ENCODE peak calls at places on chromosomes 13 and 19, in seven cellular contexts. W, T, S, M, Z, J and X are unnamed samples. For H3K27me3, the result is how much of the 10 kb centered on the place peaks cover.

GRCh38 chr13:111325941-111326620 is 5.6 kb downstream of the TEX29 start:
- DNase-seq in W (no peak), T (no peak), S (peak), M (peak), Z (no peak), J (no peak), X (no peak)

GRCh38 chr19:14476663-14477401 is 1.7 kb upstream of the PTGER1 start:
- DNase-seq in W (peak), T (no peak), S (no peak), M (peak), Z (peak), J (no peak), X (no peak)

GRCh38 chr13:75507027-75508001 is 25.3 kb upstream of the TBC1D4 start:
- DNase-seq in W (no peak), T (no peak), S (no peak), M (peak), Z (no peak), J (no peak), X (no peak)

GRCh38 chr13:39036212-39036611 is 1.7 kb downstream of the PROSER1 start:
- DNase-seq in W (peak), T (no peak), S (no peak), M (no peak), Z (peak), J (no peak), X (no peak)

GRCh38 chr13:97911311-97912138 is 42.0 kb upstream of the IPO5 start:
- DNase-seq in W (peak), T (no peak), S (no peak), M (no peak), Z (peak), J (no peak), X (no peak)

GRCh38 chr13:100203696-100204367 is 114.9 kb downstream of the PCCA start:
- DNase-seq in W (no peak), T (no peak), S (no peak), M (no peak), Z (peak), J (no peak), X (no peak)

GRCh38 chr19:48461982-48462655 is 6.7 kb downstream of the KCNJ14 start:
- DNase-seq in W (no peak), T (no peak), S (no peak), M (peak), Z (no peak), J (peak), X (no peak)

GRCh38 chr13:43805071-43805468 is 18.3 kb upstream of the ENOX1 start:
- DNase-seq in W (peak), T (no peak), S (no peak), M (no peak), Z (peak), J (no peak), X (no peak)

GRCh38 chr19:40718774-40719391 is 2.0 kb downstream of the ITPKC start:
- DNase-seq in W (peak), T (peak), S (peak), M (peak), Z (peak), J (peak), X (peak)

GRCh38 chr13:28337196-28338045 is 157.5 kb downstream of the FLT1 start:
- DNase-seq in W (no peak), T (no peak), S (no peak), M (no peak), Z (peak), J (no peak), X (no peak)

GRCh38 chr13:90414691-90415596 is 932.5 kb upstream of the MIR17HG start:
- DNase-seq in W (no peak), T (no peak), S (no peak), M (no peak), Z (peak), J (no peak), X (no peak)

GRCh38 chr19:46828484-46828883 is 22.2 kb downstream of the AP2S1 start:
- DNase-seq in W (no peak), T (no peak), S (no peak), M (no peak), Z (no peak), J (no peak), X (no peak)

GRCh38 chr19:45999653-46000121 is 4.4 kb downstream of the CCDC61 start:
- DNase-seq in W (peak), T (no peak), S (no peak), M (peak), Z (no peak), J (no peak), X (peak)

GRCh38 chr13:44690376-44690775 is 114.2 kb upstream of the TSC22D1 start:
- DNase-seq in W (no peak), T (no peak), S (no peak), M (no peak), Z (no peak), J (no peak), X (no peak)

GRCh38 chr13:60032836-60033235 is 130.9 kb downstream of the DIAPH3 start:
- DNase-seq in W (no peak), T (no peak), S (no peak), M (no peak), Z (no peak), J (no peak), X (no peak)

GRCh38 chr13:33125821-33126570 is 109.8 kb downstream of the KL start:
- DNase-seq in W (peak), T (peak), S (no peak), M (no peak), Z (peak), J (peak), X (peak)

GRCh38 chr19:23351806-23352205 is 43.5 kb downstream of the ZNF91 start:
- DNase-seq in W (no peak), T (no peak), S (no peak), M (no peak), Z (no peak), J (no peak), X (no peak)

GRCh38 chr19:38073806-38074685 is 150.0 kb downstream of the DPF1 start:
- DNase-seq in W (peak), T (no peak), S (no peak), M (no peak), Z (no peak), J (no peak), X (no peak)

GRCh38 chr13:76023644-76024043 is 387.5 kb downstream of the LMO7 start:
- DNase-seq in W (no peak), T (no peak), S (no peak), M (no peak), Z (peak), J (no peak), X (no peak)

GRCh38 chr19:38093587-38093986 is 130.4 kb downstream of the DPF1 start:
- DNase-seq in W (no peak), T (peak), S (no peak), M (no peak), Z (no peak), J (no peak), X (no peak)

GRCh38 chr19:24073807-24074206 is 13.2 kb upstream of the ZNF254 start:
- DNase-seq in W (no peak), T (no peak), S (no peak), M (no peak), Z (peak), J (no peak), X (no peak)

GRCh38 chr19:33064117-33064777 is 441 bp downstream of the RHPN2 start:
- DNase-seq in W (peak), T (no peak), S (peak), M (peak), Z (no peak), J (no peak), X (no peak)

GRCh38 chr19:57709616-57710015 is 612 bp upstream of the ZNF154 start:
- DNase-seq in W (no peak), T (no peak), S (no peak), M (no peak), Z (no peak), J (no peak), X (no peak)

GRCh38 chr19:46606681-46607440 is 5.7 kb downstream of the CALM3 start:
- DNase-seq in W (no peak), T (no peak), S (peak), M (peak), Z (no peak), J (no peak), X (peak)

GRCh38 chr13:37954191-37954590 is 84.6 kb upstream of the TRPC4 start:
- DNase-seq in W (no peak), T (no peak), S (no peak), M (no peak), Z (peak), J (no peak), X (no peak)

GRCh38 chr19:56314018-56314583 is 538 bp downstream of the ZSCAN5A start:
- DNase-seq in W (peak), T (no peak), S (no peak), M (no peak), Z (no peak), J (no peak), X (no peak)

GRCh38 chr19:45865269-45865948 is 1.3 kb downstream of the FOXA3 start:
- DNase-seq in W (no peak), T (no peak), S (no peak), M (peak), Z (no peak), J (no peak), X (no peak)

GRCh38 chr13:80737513-80737912 is 396.6 kb upstream of the SPRY2 start:
- DNase-seq in W (no peak), T (peak), S (no peak), M (no peak), Z (no peak), J (no peak), X (no peak)

GRCh38 chr19:4541114-4541805 is 1.4 kb upstream of the LRG1 start:
- DNase-seq in W (no peak), T (no peak), S (peak), M (no peak), Z (no peak), J (no peak), X (no peak)

GRCh38 chr19:18542936-18543813 is at the start of gene FKBP8:
- DNase-seq in W (peak), T (peak), S (peak), M (peak), Z (peak), J (peak), X (peak)

GRCh38 chr13:39105110-39105509 is 66.9 kb downstream of the NHLRC3 start:
- DNase-seq in W (no peak), T (no peak), S (no peak), M (no peak), Z (peak), J (no peak), X (no peak)

GRCh38 chr13:106153041-106153440 is 382.4 kb downstream of the EFNB2 start:
- DNase-seq in W (no peak), T (no peak), S (no peak), M (no peak), Z (no peak), J (no peak), X (no peak)

GRCh38 chr13:76828316-76828741 is 57.9 kb downstream of the KCTD12 start:
- DNase-seq in W (no peak), T (no peak), S (no peak), M (no peak), Z (peak), J (no peak), X (no peak)

GRCh38 chr13:41627425-41627824 is 170.1 kb downstream of the RGCC start:
- DNase-seq in W (no peak), T (no peak), S (no peak), M (no peak), Z (no peak), J (no peak), X (no peak)

GRCh38 chr13:111422352-111422751 is 101.9 kb downstream of the TEX29 start:
- DNase-seq in W (no peak), T (no peak), S (no peak), M (peak), Z (no peak), J (no peak), X (no peak)

GRCh38 chr13:20137875-20138274 is 23.0 kb downstream of the GJA3 start:
- DNase-seq in W (no peak), T (no peak), S (no peak), M (no peak), Z (no peak), J (no peak), X (no peak)
- H3K27me3 ChIP-seq in W (under half), T (half or more), S (under half), M (half or more), Z (under half), J (half or more), X (under half)

GRCh38 chr19:41850381-41850780 is 5.5 kb downstream of the DMRTC2 start:
- DNase-seq in W (no peak), T (no peak), S (no peak), M (no peak), Z (no peak), J (no peak), X (no peak)

GRCh38 chr19:41847351-41848105 is 2.7 kb downstream of the DMRTC2 start:
- DNase-seq in W (no peak), T (no peak), S (no peak), M (no peak), Z (no peak), J (no peak), X (no peak)

GRCh38 chr19:41848666-41849065 is 3.8 kb downstream of the DMRTC2 start:
- DNase-seq in W (no peak), T (no peak), S (no peak), M (no peak), Z (no peak), J (no peak), X (no peak)

GRCh38 chr19:41851456-41851855 is 6.6 kb downstream of the DMRTC2 start:
- DNase-seq in W (no peak), T (no peak), S (no peak), M (no peak), Z (no peak), J (no peak), X (no peak)

GRCh38 chr19:41849067-41849466 is 4.2 kb downstream of the DMRTC2 start:
- DNase-seq in W (no peak), T (no peak), S (no peak), M (no peak), Z (no peak), J (no peak), X (no peak)
- H3K27me3 ChIP-seq in W (under half), T (half or more), S (under half), M (under half), Z (under half), J (under half), X (under half)

GRCh38 chr19:54336893-54337857 is 1.8 kb downstream of the LILRA4 start:
- DNase-seq in W (no peak), T (no peak), S (no peak), M (peak), Z (no peak), J (no peak), X (no peak)
- H3K27me3 ChIP-seq in W (under half), T (under half), S (under half), M (under half), Z (under half), J (under half), X (under half)

DNA sequence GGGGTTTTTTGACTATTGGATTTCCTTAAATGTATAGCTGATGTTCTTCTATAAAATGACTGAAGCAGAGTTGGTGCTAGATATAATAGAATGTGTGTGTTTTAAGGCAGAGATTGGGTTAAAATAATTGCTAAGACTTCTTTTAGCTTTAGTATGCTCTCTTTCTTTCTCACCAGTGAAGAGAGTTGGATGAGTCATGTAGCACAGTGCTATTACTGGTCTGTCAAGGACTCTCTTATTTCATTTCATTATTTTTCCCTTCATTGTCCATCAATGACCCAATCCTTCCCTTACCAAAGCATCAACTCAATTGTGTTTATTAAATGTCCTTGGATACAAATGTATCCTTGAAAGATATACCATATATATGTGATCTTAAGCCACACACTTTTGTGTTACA is 268.9 kb downstream of the IRS2 start:
- DNase-seq in W (no peak), T (no peak), S (no peak), M (no peak), Z (no peak), J (no peak), X (no peak)
- H3K27me3 ChIP-seq in W (under half), T (under half), S (under half), M (under half), Z (under half), J (under half), X (under half)